ENCODE peak calls at places on chromosomes 5 and 9, in five cellular contexts. L, D, Y, R and H are unnamed samples.

GRCh38 chr9:112037281-112038016 is 137.6 kb downstream of the SUSD1 start:
- DNase-seq in L (no peak), D (no peak), Y (peak; percentile 97), R (no peak), H (no peak)

GRCh38 chr9:128101690-128102089 is 25.8 kb downstream of the PTGES2 start:
- DNase-seq in Y (no peak), R (no peak), D (no peak), L (no peak), H (no peak)

GRCh38 chr9:33351547-33351946 is 50.8 kb downstream of the AQP7 start:
- DNase-seq in Y (no peak), D (no peak), L (no peak), R (no peak), H (no peak)

GRCh38 chr9:72006481-72006880 is 53.9 kb downstream of the C9orf57 start:
- DNase-seq in D (no peak), R (no peak), L (no peak), Y (no peak), H (no peak)

GRCh38 chr5:112762113-112762810 is 24.6 kb downstream of the APC start:
- DNase-seq in R (no peak), L (no peak), Y (no peak), D (no peak), H (no peak)

GRCh38 chr5:76601470-76601869 is 21.7 kb downstream of the F2RL2 start:
- DNase-seq in Y (no peak), L (peak; percentile 52), R (peak; percentile 64), D (peak; percentile 49), H (peak; percentile 62)

GRCh38 chr5:102716017-102716416 is 39.1 kb upstream of the PAM start:
- DNase-seq in D (no peak), R (no peak), L (no peak), Y (no peak), H (no peak)

GRCh38 chr5:170468633-170469032 is 35.2 kb upstream of the KCNIP1 start:
- DNase-seq in L (no peak), Y (no peak), D (no peak), R (no peak), H (no peak)

GRCh38 chr5:157222506-157223230 is 42.0 kb downstream of the ITK start:
- DNase-seq in Y (no peak), D (no peak), L (no peak), R (no peak), H (no peak)

GRCh38 chr9:4832786-4833579 is 40.2 kb downstream of the RCL1 start:
- DNase-seq in D (no peak), R (peak; percentile 53), Y (no peak), L (peak; percentile 94), H (no peak)

GRCh38 chr5:135092476-135092875 is 58.4 kb upstream of the PITX1 start:
- DNase-seq in L (no peak), D (no peak), Y (no peak), R (no peak), H (no peak)

GRCh38 chr5:143870871-143871632 is 59.1 kb downstream of the HMHB1 start:
- DNase-seq in D (no peak), L (no peak), R (no peak), Y (no peak), H (no peak)

GRCh38 chr5:45454114-45454513 is 242.1 kb downstream of the HCN1 start:
- DNase-seq in Y (no peak), L (no peak), D (peak; percentile 28), R (no peak), H (peak; percentile 2)

GRCh38 chr9:110543631-110544051 is 35.9 kb downstream of the SVEP1 start:
- DNase-seq in R (no peak), D (no peak), Y (no peak), L (no peak), H (no peak)

GRCh38 chr9:90974007-90974406 is 172.4 kb downstream of the SYK start:
- DNase-seq in L (no peak), D (no peak), R (no peak), Y (no peak), H (no peak)

GRCh38 chr5:64229163-64229774 is 63.6 kb downstream of the RNF180 start:
- DNase-seq in L (peak; percentile 20), R (peak; percentile 27), D (peak; percentile 57), Y (no peak), H (peak; percentile 32)

GRCh38 chr5:72602696-72603685 is 95.8 kb upstream of the ZNF366 start:
- DNase-seq in D (no peak), L (no peak), R (no peak), Y (no peak), H (no peak)

GRCh38 chr9:126164796-126165525 is 161.7 kb upstream of the MVB12B start:
- DNase-seq in D (no peak), Y (no peak), R (no peak), L (no peak), H (no peak)

GRCh38 chr5:113038714-113039113 is 62.1 kb downstream of the DCP2 start:
- DNase-seq in R (no peak), D (no peak), Y (no peak), L (no peak), H (no peak)

GRCh38 chr5:103674321-103674720 is 111.7 kb upstream of the NUDT12 start:
- DNase-seq in R (no peak), Y (no peak), D (no peak), L (no peak), H (no peak)

GRCh38 chr9:70052768-70053167 is 9.1 kb downstream of the MAMDC2 start:
- DNase-seq in Y (no peak), L (no peak), R (no peak), D (no peak), H (no peak)

GRCh38 chr5:59725393-59725768 is 168.1 kb downstream of the PDE4D start:
- DNase-seq in L (no peak), R (no peak), D (no peak), Y (no peak), H (no peak)

DNA sequence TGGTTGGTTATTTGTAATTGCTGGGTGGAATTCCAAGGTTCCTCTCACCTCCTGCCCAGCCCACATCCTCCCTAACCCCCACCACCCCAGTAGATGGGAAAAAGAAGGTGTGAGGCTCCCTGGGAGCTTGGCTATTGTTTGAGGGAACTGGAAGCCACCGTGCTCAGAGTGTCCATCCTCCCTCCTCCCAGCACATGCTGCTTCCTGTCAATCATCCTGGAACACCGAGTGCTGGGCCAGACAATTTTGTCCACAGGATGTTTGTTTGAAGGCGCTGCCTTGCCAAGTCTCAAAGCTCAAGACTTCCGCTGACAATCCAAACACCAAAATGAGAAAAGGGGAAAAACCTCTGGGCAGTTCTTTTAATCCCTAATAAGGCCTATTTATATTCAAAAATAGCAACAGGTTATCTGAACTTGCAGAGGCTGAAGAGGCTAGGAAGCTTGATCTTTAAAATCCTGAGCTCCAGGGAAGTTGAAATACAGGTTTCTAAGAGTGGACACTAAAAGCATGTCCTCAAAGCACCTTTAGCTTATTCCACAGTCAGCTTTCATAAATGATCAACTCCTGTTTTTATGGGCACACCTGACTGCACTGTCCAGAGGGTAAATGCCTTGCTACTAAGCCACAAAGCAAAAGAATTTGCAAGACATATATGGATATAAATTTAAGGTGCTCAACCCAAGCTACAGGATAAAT is 286.7 kb downstream of the NFIB start:
- DNase-seq in R (no peak), L (no peak), Y (no peak), D (no peak), H (no peak)
- TF ChIP-seq FOXM1 in R (no peak), L (no peak), Y (no peak), D (no peak), H (no peak)

DNA sequence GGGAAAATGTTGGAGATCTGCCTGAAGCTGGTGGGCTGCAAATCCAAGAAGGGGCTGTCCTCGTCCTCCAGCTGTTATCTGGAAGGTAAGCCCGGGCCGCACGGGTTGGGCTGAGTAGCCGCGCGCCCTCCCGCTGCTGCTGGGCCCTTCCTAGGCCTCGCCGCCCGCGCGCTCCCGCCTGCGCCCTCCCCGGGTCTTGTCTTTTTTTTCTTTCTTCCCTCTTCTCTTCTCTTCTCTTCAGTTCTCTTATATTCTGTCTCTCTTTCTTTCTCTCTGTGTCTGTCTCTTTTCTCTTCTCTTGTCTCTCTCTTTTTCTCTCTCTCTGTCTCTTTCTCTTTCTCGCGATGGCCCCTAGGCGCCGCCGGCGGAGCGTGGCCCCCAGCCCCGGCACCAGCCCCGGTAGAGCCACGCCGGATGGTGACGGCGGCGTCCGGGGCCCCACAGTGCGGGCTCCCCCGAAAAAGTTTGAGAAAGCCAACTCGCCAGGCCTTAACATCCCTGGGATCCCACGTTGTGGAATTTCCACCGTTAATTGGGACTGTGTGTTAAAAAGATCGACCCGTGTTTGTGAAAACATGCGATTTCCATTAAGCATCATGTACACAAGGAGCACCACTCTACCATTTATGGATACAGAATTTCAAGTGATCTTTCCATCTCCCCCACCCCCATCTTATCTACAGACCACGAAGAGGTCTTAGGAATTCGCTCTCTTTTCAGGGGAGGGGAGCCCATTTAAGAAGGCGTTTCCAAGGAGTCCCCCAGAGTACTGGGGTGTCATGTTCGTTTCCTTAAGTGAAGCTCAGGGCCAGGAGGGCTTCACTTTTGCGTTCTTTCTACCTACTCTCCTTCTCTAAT is 616 bp downstream of the ABL1 start:
- DNase-seq in D (peak; percentile 78), R (peak; percentile 82), Y (no peak), L (no peak), H (peak; percentile 57)
- TF ChIP-seq FOXM1 in D (no peak), R (no peak), Y (no peak), L (no peak), H (no peak)

GRCh38 chr5:124630767-124631704 is 115.4 kb downstream of the ZNF608 start:
- DNase-seq in R (no peak), L (no peak), D (no peak), Y (no peak), H (no peak)
- TF ChIP-seq FOXM1 in R (no peak), L (no peak), D (no peak), Y (no peak), H (no peak)

GRCh38 chr5:141845371-141845821 is 32.8 kb downstream of the PCDH1 start:
- DNase-seq in R (peak; percentile 68), Y (no peak), D (peak; percentile 52), L (no peak), H (peak; percentile 30)

GRCh38 chr5:141848771-141849370 is 29.3 kb downstream of the PCDH1 start:
- DNase-seq in L (peak; percentile 71), R (peak; percentile 87), Y (no peak), D (no peak), H (no peak)

GRCh38 chr5:141843156-141843927 is 34.9 kb downstream of the PCDH1 start:
- DNase-seq in D (no peak), Y (no peak), R (no peak), L (no peak), H (no peak)

GRCh38 chr5:141844414-141845097 is 33.7 kb downstream of the PCDH1 start:
- DNase-seq in Y (no peak), D (no peak), R (no peak), L (no peak), H (no peak)

DNA sequence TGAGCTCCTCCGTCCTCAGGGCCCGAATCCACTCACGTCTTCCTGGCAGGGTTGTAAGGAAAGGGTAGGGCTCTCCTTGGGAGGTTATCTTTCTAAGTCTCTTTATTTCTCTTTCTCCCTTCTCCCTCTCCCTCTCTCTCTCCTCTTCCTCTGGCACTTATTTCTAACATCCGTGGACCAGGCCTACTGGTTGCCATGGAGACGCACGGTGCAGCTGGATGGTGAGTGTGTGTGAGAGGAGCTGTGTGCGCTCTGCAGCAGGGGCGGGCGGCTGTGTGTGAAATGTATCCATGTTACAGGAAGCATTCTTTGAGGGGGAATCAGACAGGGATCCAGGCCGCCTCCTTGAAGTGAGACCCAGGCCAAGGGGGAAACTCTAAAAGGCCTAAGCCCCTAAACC is 32.2 kb downstream of the PCDH1 start:
- DNase-seq in Y (no peak), R (no peak), D (peak; percentile 82), L (no peak), H (no peak)
- TF ChIP-seq FOXM1 in Y (no peak), R (no peak), D (no peak), L (no peak), H (no peak)